ENCODE peak calls at places on chromosomes 2 and 18, in five cellular contexts. V, X, D, P and Y are unnamed samples.

GRCh38 chr18:14949800-14950415 is 201.9 kb downstream of the ANKRD30B start:
- DNase-seq in V (no peak), X (no peak), D (no peak), P (no peak), Y (no peak)

GRCh38 chr18:54426085-54426665 is 68.5 kb downstream of the C18orf54 start:
- DNase-seq in V (no peak), X (no peak), D (no peak), P (no peak), Y (no peak)

GRCh38 chr18:35526476-35527120 is 28.8 kb upstream of the INO80C start:
- DNase-seq in V (no peak), X (no peak), D (no peak), P (no peak), Y (no peak)

GRCh38 chr2:216740557-216741222 is 45.3 kb upstream of the IGFBP5 start:
- DNase-seq in V (no peak), X (no peak), D (no peak), P (no peak), Y (no peak)

GRCh38 chr2:100453853-100454252 is 16.4 kb upstream of the NMS start:
- DNase-seq in V (no peak), X (no peak), D (no peak), P (no peak), Y (no peak)

GRCh38 chr2:241882090-241882625 is 12.6 kb downstream of the RTP5 start:
- DNase-seq in V (no peak), X (no peak), D (peak; percentile 56), P (no peak), Y (no peak)

GRCh38 chr2:169819106-169819505 is 5.6 kb downstream of the METTL5 start:
- DNase-seq in V (no peak), X (peak; percentile 28), D (no peak), P (no peak), Y (no peak)

GRCh38 chr2:68942827-68943226 is 9.9 kb downstream of the GKN2 start:
- DNase-seq in V (no peak), X (no peak), D (no peak), P (no peak), Y (no peak)

GRCh38 chr2:31271851-31272267 is 37.9 kb downstream of the EHD3 start:
- DNase-seq in V (no peak), X (peak; percentile 65), D (no peak), P (no peak), Y (no peak)

GRCh38 chr2:224400886-224401632 is 848 bp downstream of the FAM124B start:
- DNase-seq in V (no peak), X (no peak), D (no peak), P (no peak), Y (no peak)

GRCh38 chr2:139439100-139439499 is 658.9 kb upstream of the NXPH2 start:
- DNase-seq in V (no peak), X (no peak), D (no peak), P (no peak), Y (no peak)

GRCh38 chr18:5456577-5457466 is 87.0 kb downstream of the EPB41L3 start:
- DNase-seq in V (peak; percentile 8), X (peak; percentile 47), D (no peak), P (no peak), Y (peak; percentile 37)

GRCh38 chr2:12008425-12009061 is 262.1 kb downstream of the LPIN1 start:
- DNase-seq in V (no peak), X (peak; percentile 55), D (no peak), P (no peak), Y (no peak)

GRCh38 chr18:58180172-58180571 is 136.1 kb downstream of the NEDD4L start:
- DNase-seq in V (no peak), X (no peak), D (no peak), P (no peak), Y (no peak)

GRCh38 chr2:23445450-23445868 is 60.5 kb downstream of the KLHL29 start:
- DNase-seq in V (peak; percentile 13), X (peak; percentile 86), D (no peak), P (no peak), Y (no peak)

GRCh38 chr18:76353046-76353445 is 142.0 kb downstream of the ZNF516 start:
- DNase-seq in V (no peak), X (no peak), D (no peak), P (no peak), Y (no peak)

GRCh38 chr18:74631242-74632087 is 33.8 kb downstream of the ZNF407 start:
- DNase-seq in V (no peak), X (no peak), D (no peak), P (no peak), Y (no peak)

GRCh38 chr2:166158546-166158945 is 30.7 kb upstream of the SCN1A start:
- DNase-seq in V (no peak), X (no peak), D (no peak), P (no peak), Y (no peak)

GRCh38 chr2:11495844-11496271 is 29.9 kb upstream of the E2F6 start:
- DNase-seq in V (no peak), X (no peak), D (no peak), P (no peak), Y (peak; percentile 36)

GRCh38 chr2:29123584-29124349 is 8.6 kb downstream of the CLIP4 start:
- DNase-seq in V (peak; percentile 27), X (peak; percentile 89), D (no peak), P (no peak), Y (no peak)

GRCh38 chr2:105556366-105556765 is 157.5 kb upstream of the FHL2 start:
- DNase-seq in V (no peak), X (no peak), D (no peak), P (no peak), Y (no peak)

GRCh38 chr2:231985823-231986261 is 24.3 kb downstream of the DIS3L2 start:
- DNase-seq in V (no peak), X (no peak), D (no peak), P (no peak), Y (no peak)

GRCh38 chr2:99488587-99488998 is 1.2 kb downstream of the REV1 start:
- DNase-seq in V (no peak), X (peak; percentile 45), D (peak; percentile 29), P (no peak), Y (no peak)

GRCh38 chr18:26511339-26512071 is 36.8 kb downstream of the KCTD1 start:
- DNase-seq in V (no peak), X (no peak), D (no peak), P (no peak), Y (no peak)

GRCh38 chr2:143345887-143346612 is 216.8 kb downstream of the ARHGAP15 start:
- DNase-seq in V (no peak), X (peak; percentile 3), D (no peak), P (no peak), Y (no peak)

GRCh38 chr2:67259581-67260347 is 137.4 kb upstream of the ETAA1 start:
- DNase-seq in V (peak; percentile 19), X (peak; percentile 70), D (no peak), P (no peak), Y (no peak)

GRCh38 chr2:240604939-240605716 is 18.6 kb downstream of the CAPN10 start:
- DNase-seq in V (no peak), X (no peak), D (no peak), P (no peak), Y (no peak)

GRCh38 chr2:50820176-50820575 is 211.8 kb downstream of the NRXN1 start:
- DNase-seq in V (no peak), X (no peak), D (no peak), P (no peak), Y (no peak)